ENCODE peak calls at places on chromosomes 3 and 15, in eight cellular contexts. O, U, X, R, Q, J, K and T are unnamed samples.
A peak's percentile ranks its signal among the peaks of the same experiment; 100 is the strongest.

GRCh38 chr3:79506751-79507150 is 261.0 kb downstream of the ROBO1 start:
- DNase-seq in O (no peak), Q (no peak), X (no peak), U (no peak), R (no peak), J (no peak), K (no peak), T (no peak)

GRCh38 chr3:39156421-39156820 is 3.0 kb upstream of the CSRNP1 start:
- DNase-seq in R (no peak), O (no peak), U (no peak), K (peak; percentile 36), X (no peak), J (no peak), Q (no peak), T (peak; percentile 65)

GRCh38 chr3:195094211-195094921 is 176.6 kb downstream of the XXYLT1 start:
- DNase-seq in J (no peak), U (peak; percentile 65), R (peak; percentile 45), O (peak; percentile 12), X (peak; percentile 80), K (no peak), Q (no peak), T (no peak)

GRCh38 chr3:153161138-153161713 is 800 bp upstream of the RAP2B start:
- DNase-seq in K (peak; percentile 98), Q (peak; percentile 100), X (peak; percentile 97), U (peak; percentile 96), R (peak; percentile 91), O (peak; percentile 91), J (peak; percentile 68), T (peak; percentile 100)

GRCh38 chr15:79004336-79004735 is 59.5 kb upstream of the CTSH start:
- DNase-seq in U (peak; percentile 76), Q (peak; percentile 64), K (no peak), X (peak; percentile 69), J (no peak), R (no peak), O (no peak), T (peak; percentile 59)

GRCh38 chr3:37494206-37494605 is 319.8 kb upstream of the LRRFIP2 start:
- DNase-seq in X (no peak), Q (no peak), R (no peak), O (no peak), K (no peak), J (no peak), U (no peak), T (peak; percentile 54)

GRCh38 chr3:176147251-176147650 is 1050.0 kb downstream of the TBL1XR1 start:
- DNase-seq in O (no peak), X (no peak), U (no peak), R (no peak), K (no peak), Q (no peak), J (no peak), T (no peak)

GRCh38 chr3:113535898-113536297 is 3.5 kb downstream of the SIDT1 start:
- DNase-seq in K (no peak), U (no peak), X (no peak), J (no peak), R (no peak), O (no peak), Q (no peak), T (no peak)

GRCh38 chr3:61634678-61635077 is 73.3 kb downstream of the PTPRG start:
- DNase-seq in X (no peak), U (no peak), K (no peak), Q (no peak), R (no peak), J (no peak), O (no peak), T (peak; percentile 4)

GRCh38 chr15:80382285-80382684 is 21.9 kb upstream of the ARNT2 start:
- DNase-seq in Q (no peak), J (no peak), K (no peak), U (no peak), R (no peak), O (no peak), X (no peak), T (no peak)

GRCh38 chr3:4426782-4427344 is 40.2 kb downstream of the SUMF1 start:
- DNase-seq in O (no peak), R (no peak), J (no peak), X (no peak), U (peak; percentile 52), K (no peak), Q (peak; percentile 98), T (peak; percentile 94)

GRCh38 chr3:48655586-48655985 is 7.1 kb downstream of the CELSR3 start:
- DNase-seq in U (no peak), O (no peak), R (no peak), Q (no peak), J (no peak), X (no peak), K (no peak), T (no peak)

GRCh38 chr15:63473999-63474809 is 30.2 kb upstream of the USP3 start:
- DNase-seq in Q (peak; percentile 68), U (peak; percentile 61), K (no peak), R (no peak), O (no peak), X (no peak), J (no peak), T (peak; percentile 61)

GRCh38 chr15:40340038-40340739 is 550 bp downstream of the CCDC9B start:
- DNase-seq in R (peak; percentile 72), O (peak; percentile 90), U (no peak), J (no peak), Q (peak; percentile 82), K (no peak), X (peak; percentile 90), T (peak; percentile 92)

GRCh38 chr15:28981351-28981720 is 95.6 kb downstream of the APBA2 start:
- DNase-seq in K (no peak), X (no peak), Q (no peak), U (no peak), R (no peak), J (no peak), O (no peak), T (no peak)

GRCh38 chr3:186519021-186519658 is 25.0 kb downstream of the CRYGS start:
- DNase-seq in Q (no peak), J (no peak), R (no peak), O (no peak), X (no peak), U (no peak), K (no peak), T (no peak)

DNA sequence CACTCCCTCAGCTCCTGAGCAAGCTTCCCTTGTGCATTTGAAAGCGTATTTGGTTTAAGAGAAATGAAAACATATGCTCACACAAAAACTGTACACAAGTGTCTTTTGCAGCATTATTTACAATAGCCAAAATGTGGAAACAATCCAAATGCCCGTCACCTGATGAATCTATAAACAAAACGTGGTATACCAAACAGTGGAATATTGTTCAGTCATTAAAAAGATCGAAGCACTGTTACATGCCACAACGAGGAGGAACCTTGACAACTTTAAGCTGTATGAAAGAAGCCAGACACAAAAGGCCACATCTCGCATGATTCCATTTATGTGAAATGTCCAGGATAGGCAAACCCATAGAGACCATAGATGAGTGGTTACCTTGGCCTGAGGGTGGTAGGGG is 71.6 kb upstream of the CMTM7 start:
- DNase-seq in J (no peak), O (no peak), U (no peak), X (no peak), K (no peak), R (no peak), Q (no peak), T (no peak)
- TF ChIP-seq CTCF in J (no peak), O (no peak), U (no peak), X (no peak), K (no peak), R (no peak), Q (no peak), T (no peak)

DNA sequence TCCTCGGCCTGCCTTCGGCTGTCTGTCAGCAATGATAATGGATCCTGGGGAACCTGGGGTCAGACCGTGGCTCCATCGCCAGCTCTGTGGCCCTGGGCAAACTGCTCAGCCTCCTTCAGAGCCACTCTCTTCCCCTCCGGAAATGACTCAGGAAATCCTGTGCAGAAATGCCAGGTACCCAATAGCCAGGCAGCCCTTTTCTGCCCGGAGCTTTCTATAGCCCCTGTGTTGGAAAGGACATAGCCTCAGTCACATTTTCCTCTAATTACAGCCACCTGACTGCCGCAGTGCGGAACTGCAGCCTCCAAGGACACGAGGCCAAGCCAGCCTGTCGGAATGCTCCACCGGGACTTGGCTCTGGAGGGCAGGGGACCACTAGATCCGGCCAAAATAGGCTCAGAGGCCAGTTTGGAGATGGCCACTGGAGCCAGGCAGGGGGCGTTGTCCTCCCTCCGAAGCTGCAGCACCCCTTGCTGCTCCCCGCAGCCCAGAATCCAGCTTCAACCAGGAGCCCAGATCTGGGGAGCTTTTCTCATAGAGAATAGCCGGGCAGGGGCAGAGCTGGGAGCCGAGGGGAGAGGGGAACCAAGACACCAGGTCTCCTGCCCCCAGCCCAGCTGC is 11.6 kb upstream of the ZXDC start:
- DNase-seq in K (no peak), Q (peak; percentile 31), U (no peak), J (no peak), R (peak; percentile 57), X (peak; percentile 62), O (no peak), T (peak; percentile 12)
- TF ChIP-seq CTCF in K (no peak), Q (peak; percentile 12), U (no peak), J (no peak), R (peak; percentile 42), X (no peak), O (peak; percentile 52), T (peak; percentile 20)

DNA sequence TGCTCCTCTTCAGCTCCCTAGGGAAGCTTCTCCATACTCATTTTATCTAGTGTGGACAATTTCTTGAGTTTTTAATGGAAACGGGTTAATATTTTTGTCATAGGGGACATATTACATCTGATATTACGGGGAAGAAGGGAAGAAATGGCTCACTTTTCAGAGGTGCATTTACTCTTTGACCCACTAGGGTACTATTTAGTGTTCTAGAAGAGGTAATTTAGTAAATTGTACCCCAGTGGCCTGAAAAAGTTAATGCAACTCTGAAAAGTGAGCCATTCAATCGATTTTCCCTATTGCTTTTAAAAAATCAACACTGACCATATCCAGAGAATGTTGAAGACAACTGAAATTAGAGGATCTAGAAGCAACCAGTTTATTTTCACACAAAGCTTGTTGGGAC is 71.2 kb downstream of the MAP2K5 start:
- DNase-seq in U (no peak), K (no peak), X (no peak), Q (no peak), R (no peak), J (no peak), O (no peak), T (no peak)
- TF ChIP-seq CTCF in U (no peak), K (no peak), X (no peak), Q (no peak), R (peak; percentile 47), J (no peak), O (no peak), T (no peak)

GRCh38 chr3:13621381-13622221 is 72.7 kb downstream of the FBLN2 start:
- DNase-seq in J (no peak), K (no peak), Q (no peak), X (peak; percentile 60), R (no peak), O (no peak), U (no peak), T (peak; percentile 6)

GRCh38 chr3:13622356-13622755 is 73.4 kb downstream of the FBLN2 start:
- DNase-seq in X (peak; percentile 53), U (no peak), Q (no peak), R (no peak), J (no peak), O (no peak), K (no peak), T (no peak)

GRCh38 chr3:13619661-13620230 is 70.8 kb downstream of the FBLN2 start:
- DNase-seq in U (no peak), Q (no peak), K (no peak), R (no peak), J (no peak), O (no peak), X (no peak), T (no peak)

GRCh38 chr3:13620281-13620680 is 71.4 kb downstream of the FBLN2 start:
- DNase-seq in X (no peak), U (no peak), O (no peak), Q (no peak), R (no peak), K (no peak), J (no peak), T (no peak)

GRCh38 chr3:13620776-13621365 is 71.9 kb downstream of the FBLN2 start:
- DNase-seq in R (no peak), O (no peak), K (no peak), U (no peak), Q (no peak), J (no peak), X (peak; percentile 61), T (no peak)
- TF ChIP-seq CTCF in R (no peak), O (no peak), K (no peak), U (no peak), Q (no peak), J (no peak), X (no peak), T (no peak)